ENCODE peak calls at places on chromosomes 7 and 10, in five cellular contexts. X is astrocyte of the cerebellum, N is WTC11, W is heart left ventricle, H is HS-5. C is an unnamed sample.

GRCh38 chr10:3780766-3781457 is 4.1 kb downstream of the KLF6 start:
- DNase-seq in X (no peak), N (no peak), W (no peak), H (no peak), C (peak)

GRCh38 chr10:63466168-63466935 is 575 bp upstream of the JMJD1C start:
- DNase-seq in X (peak), N (no peak), W (peak), H (peak), C (peak)

GRCh38 chr7:43747703-43748102 is 10.8 kb upstream of the BLVRA start:
- DNase-seq in X (no peak), N (no peak), W (no peak), H (no peak), C (no peak)

GRCh38 chr10:121681982-121682687 is 83.9 kb upstream of the FGFR2 start:
- DNase-seq in X (no peak), N (no peak), W (no peak), H (no peak), C (no peak)

GRCh38 chr10:127872871-127873600 is 19.7 kb downstream of the CLRN3 start:
- DNase-seq in X (no peak), N (no peak), W (peak), H (no peak), C (no peak)

GRCh38 chr10:27620425-27621397 is 116.6 kb downstream of the RAB18 start:
- DNase-seq in X (peak), N (no peak), W (no peak), H (no peak), C (peak)

GRCh38 chr10:34815174-34816066 is at the start of gene PARD3:
- DNase-seq in X (peak), N (peak), W (peak), H (no peak), C (no peak)

GRCh38 chr7:74283858-74284447 is 5.3 kb upstream of the CLIP2 start:
- DNase-seq in X (no peak), N (no peak), W (no peak), H (no peak), C (no peak)

GRCh38 chr10:116720241-116721047 is 21.9 kb downstream of the HSPA12A start:
- DNase-seq in X (no peak), N (no peak), W (no peak), H (no peak), C (no peak)

GRCh38 chr7:82235710-82236109 is 207.9 kb downstream of the CACNA2D1 start:
- DNase-seq in X (no peak), N (no peak), W (no peak), H (no peak), C (peak)

GRCh38 chr10:50740351-50740688 is 584 bp downstream of the ASAH2B start:
- DNase-seq in X (peak), N (no peak), W (no peak), H (peak), C (peak)

GRCh38 chr7:150378115-150378852 is 846 bp upstream of the ZNF775 start:
- DNase-seq in X (no peak), N (peak), W (peak), H (no peak), C (no peak)

GRCh38 chr10:93630609-93631320 is 18.4 kb downstream of the PDE6C start:
- DNase-seq in X (no peak), N (no peak), W (no peak), H (no peak), C (no peak)

GRCh38 chr7:9691286-9691685 is 1257.9 kb downstream of the NXPH1 start:
- DNase-seq in X (no peak), N (peak), W (no peak), H (no peak), C (no peak)

GRCh38 chr7:151889406-151890354 is 12.8 kb upstream of the PRKAG2 start:
- DNase-seq in X (no peak), N (no peak), W (no peak), H (no peak), C (no peak)

GRCh38 chr10:5752301-5752871 is 60.8 kb downstream of the GDI2 start:
- DNase-seq in X (no peak), N (no peak), W (no peak), H (no peak), C (no peak)

GRCh38 chr10:48271323-48271722 is 3.2 kb downstream of the FRMPD2 start:
- DNase-seq in X (no peak), N (no peak), W (no peak), H (no peak), C (no peak)

GRCh38 chr10:26486304-26486703 is 48.2 kb downstream of the APBB1IP start:
- DNase-seq in X (no peak), N (no peak), W (no peak), H (peak), C (peak)

GRCh38 chr10:119383174-119383856 is 159.2 kb downstream of the RGS10 start:
- DNase-seq in X (no peak), N (no peak), W (no peak), H (no peak), C (no peak)

GRCh38 chr10:14236341-14236740 is 94.4 kb downstream of the FRMD4A start:
- DNase-seq in X (no peak), N (no peak), W (no peak), H (no peak), C (no peak)

C was measured in foreskin keratinocyte.